ENCODE peak calls at places on chromosomes 11 and 22, in eight cellular contexts. One of them, this sample, is unnamed.

GRCh38 chr11:66467034-66467659 is 442 bp downstream of the PELI3 start:
- DNase-seq in ELR: peak; percentile 58
- DNase-seq in AG08395: peak; percentile 56
- DNase-seq in left cardiac atrium: peak; percentile 49
- DNase-seq in T-helper 1 cell: peak; percentile 41
- DNase-seq in thyroid gland: peak; percentile 27
- DNase-seq in HEK293T: peak; percentile 62
- DNase-seq in lower leg skin: no peak
- DNase-seq in this sample: peak; percentile 45

GRCh38 chr22:36010913-36011312 is 17.7 kb downstream of the RBFOX2 start:
- DNase-seq in ELR: peak; percentile 92
- DNase-seq in left cardiac atrium: no peak
- DNase-seq in HEK293T: no peak
- DNase-seq in T-helper 1 cell: no peak
- DNase-seq in lower leg skin: no peak
- DNase-seq in AG08395: peak; percentile 74
- DNase-seq in thyroid gland: no peak
- DNase-seq in this sample: peak; percentile 76

GRCh38 chr11:121270286-121270685 is 22.3 kb upstream of the SC5D start:
- DNase-seq in HEK293T: no peak
- DNase-seq in AG08395: no peak
- DNase-seq in left cardiac atrium: no peak
- DNase-seq in thyroid gland: no peak
- DNase-seq in ELR: no peak
- DNase-seq in T-helper 1 cell: no peak
- DNase-seq in lower leg skin: no peak
- DNase-seq in this sample: no peak

GRCh38 chr22:29060251-29060650 is 1.4 kb downstream of the C22orf31 start:
- DNase-seq in thyroid gland: no peak
- DNase-seq in HEK293T: no peak
- DNase-seq in left cardiac atrium: no peak
- DNase-seq in lower leg skin: peak; percentile 69
- DNase-seq in AG08395: no peak
- DNase-seq in ELR: no peak
- DNase-seq in T-helper 1 cell: no peak
- DNase-seq in this sample: no peak

GRCh38 chr22:48890693-48891554 is 936.7 kb downstream of the BRD1 start:
- DNase-seq in AG08395: no peak
- DNase-seq in HEK293T: no peak
- DNase-seq in left cardiac atrium: no peak
- DNase-seq in T-helper 1 cell: no peak
- DNase-seq in thyroid gland: no peak
- DNase-seq in ELR: no peak
- DNase-seq in lower leg skin: peak; percentile 76
- DNase-seq in this sample: no peak

GRCh38 chr11:61959026-61959608 is 8.3 kb downstream of the FTH1 start:
- DNase-seq in HEK293T: no peak
- DNase-seq in lower leg skin: peak; percentile 54
- DNase-seq in AG08395: no peak
- DNase-seq in ELR: no peak
- DNase-seq in thyroid gland: no peak
- DNase-seq in left cardiac atrium: no peak
- DNase-seq in T-helper 1 cell: no peak
- DNase-seq in this sample: no peak

GRCh38 chr11:39786281-39786680 is 1673.2 kb downstream of the LRRC4C start:
- DNase-seq in left cardiac atrium: no peak
- DNase-seq in lower leg skin: no peak
- DNase-seq in HEK293T: no peak
- DNase-seq in T-helper 1 cell: no peak
- DNase-seq in thyroid gland: no peak
- DNase-seq in ELR: no peak
- DNase-seq in AG08395: no peak
- DNase-seq in this sample: no peak

GRCh38 chr22:50705219-50705691 is 32.6 kb downstream of the SHANK3 start:
- DNase-seq in AG08395: no peak
- DNase-seq in left cardiac atrium: peak; percentile 59
- DNase-seq in thyroid gland: peak; percentile 76
- DNase-seq in ELR: no peak
- DNase-seq in lower leg skin: no peak
- DNase-seq in HEK293T: no peak
- DNase-seq in T-helper 1 cell: no peak
- DNase-seq in this sample: no peak

GRCh38 chr11:104812416-104812815 is 85.8 kb downstream of the CASP12 start:
- DNase-seq in AG08395: no peak
- DNase-seq in HEK293T: no peak
- DNase-seq in thyroid gland: no peak
- DNase-seq in left cardiac atrium: no peak
- DNase-seq in ELR: no peak
- DNase-seq in T-helper 1 cell: no peak
- DNase-seq in lower leg skin: no peak
- DNase-seq in this sample: no peak

GRCh38 chr11:92626624-92627023 is 342.8 kb upstream of the MTNR1B start:
- DNase-seq in AG08395: no peak
- DNase-seq in lower leg skin: no peak
- DNase-seq in HEK293T: no peak
- DNase-seq in T-helper 1 cell: no peak
- DNase-seq in ELR: no peak
- DNase-seq in left cardiac atrium: no peak
- DNase-seq in thyroid gland: no peak
- DNase-seq in this sample: no peak

This sample was measured in RKO.